ENCODE peak calls at places on chromosomes 7 and 10, in five cellular contexts. W is RCC 7860; E is transverse colon; V is stimulated activated CD4-positive, alpha-beta T cell treated with anti-CD3 and anti-CD28 coated beads, Interleukin-4, amount 100 ng/mL, for 48 hours; L is activated T-helper 1 cell treated with anti-CD3 and anti-CD28 coated beads, Interleukin-12 subunit alpha, Interleukin-12 subunit beta, Interleukin-2, Interleukin-4 antibody, amounts not matched to agents 30 ng/mL and 10 ng/mL and 1 ng/mL, durations not matched to agents 14 hours and 24 hours and 36 hours. K is an unnamed sample.

GRCh38 chr10:123800299-123800698 is 91.3 kb downstream of the CPXM2 start:
- DNase-seq in W (no peak), L (no peak), V (no peak), E (no peak), K (no peak)

GRCh38 chr7:66679633-66679980 is 50.9 kb downstream of the KCTD7 start:
- DNase-seq in E (no peak), V (no peak), W (no peak), L (no peak), K (no peak)

GRCh38 chr10:10677479-10677878 is 340.2 kb upstream of the CELF2 start:
- DNase-seq in V (peak; percentile 28), W (peak; percentile 10), E (peak; percentile 55), L (no peak), K (peak; percentile 14)

GRCh38 chr7:27128034-27128433 is 2.5 kb downstream of the HOXA4 start:
- DNase-seq in E (no peak), V (no peak), W (no peak), L (no peak), K (no peak)

GRCh38 chr7:108308276-108308675 is 148.0 kb downstream of the NRCAM start:
- DNase-seq in W (no peak), V (no peak), E (no peak), L (no peak), K (no peak)

GRCh38 chr7:27964840-27965239 is 215.8 kb downstream of the JAZF1 start:
- DNase-seq in L (no peak), V (no peak), E (no peak), W (no peak), K (no peak)

GRCh38 chr7:152674860-152675760 is 831 bp downstream of the XRCC2 start:
- DNase-seq in W (peak; percentile 23), V (peak; percentile 15), E (no peak), L (peak; percentile 12), K (peak; percentile 10)

GRCh38 chr10:98168147-98168546 is 33.7 kb downstream of the R3HCC1L start:
- DNase-seq in E (no peak), W (no peak), L (no peak), V (no peak), K (no peak)

GRCh38 chr10:132867801-132868644 is 74.3 kb downstream of the CFAP46 start:
- DNase-seq in V (no peak), L (no peak), E (peak; percentile 1), W (no peak), K (peak; percentile 7)

GRCh38 chr10:101529720-101530553 is 58.1 kb downstream of the POLL start:
- DNase-seq in V (no peak), W (no peak), E (no peak), L (no peak), K (no peak)

GRCh38 chr10:88915781-88916180 is 35.7 kb downstream of the STAMBPL1 start:
- DNase-seq in W (no peak), V (no peak), E (no peak), L (no peak), K (no peak)

GRCh38 chr10:13806419-13806818 is 219.7 kb downstream of the PRPF18 start:
- DNase-seq in V (no peak), W (no peak), L (no peak), E (no peak), K (no peak)

GRCh38 chr7:24982917-24983316 is 2.9 kb upstream of the OSBPL3 start:
- DNase-seq in W (no peak), E (no peak), V (no peak), L (no peak), K (no peak)

GRCh38 chr10:12844796-12845524 is 156.6 kb downstream of the CCDC3 start:
- DNase-seq in V (no peak), W (peak; percentile 81), E (no peak), L (no peak), K (no peak)

GRCh38 chr7:142063551-142064442 is 47.7 kb upstream of the MGAM2 start:
- DNase-seq in L (no peak), E (no peak), W (no peak), V (no peak), K (no peak)

GRCh38 chr7:65980478-65981250 is 1.3 kb downstream of the GUSB start:
- DNase-seq in L (peak; percentile 59), E (peak; percentile 55), V (peak; percentile 31), W (peak; percentile 74), K (no peak)

GRCh38 chr10:113131611-113132330 is 181.7 kb downstream of the TCF7L2 start:
- DNase-seq in W (peak; percentile 24), L (no peak), V (no peak), E (no peak), K (no peak)

GRCh38 chr7:7529328-7529727 is 6.3 kb downstream of the COL28A1 start:
- DNase-seq in V (no peak), L (no peak), W (no peak), E (no peak), K (no peak)

GRCh38 chr10:76523215-76523614 is 1091.8 kb downstream of the LRMDA start:
- DNase-seq in W (no peak), L (no peak), V (no peak), E (no peak), K (no peak)

GRCh38 chr10:110721406-110722038 is 77.4 kb downstream of the RBM20 start:
- DNase-seq in E (no peak), W (no peak), L (no peak), V (no peak), K (no peak)

GRCh38 chr7:46830-47140 is 145.6 kb upstream of the FAM20C start:
- DNase-seq in W (no peak), L (no peak), V (no peak), E (peak; percentile 2), K (no peak)

GRCh38 chr10:86189891-86190290 is 176.7 kb downstream of the GRID1 start:
- DNase-seq in L (no peak), E (no peak), V (no peak), W (no peak), K (no peak)

GRCh38 chr7:14195896-14196295 is 206.4 kb upstream of the ETV1 start:
- DNase-seq in E (no peak), V (no peak), W (no peak), L (no peak), K (no peak)

GRCh38 chr7:138891446-138891810 is 89.8 kb downstream of the KIAA1549 start:
- DNase-seq in V (no peak), L (no peak), W (no peak), E (no peak), K (no peak)

GRCh38 chr10:11197266-11197712 is 179.6 kb downstream of the CELF2 start:
- DNase-seq in E (peak; percentile 53), W (no peak), V (no peak), L (no peak), K (no peak)

GRCh38 chr7:139887895-139888518 is 58.9 kb downstream of the TBXAS1 start:
- DNase-seq in W (no peak), L (no peak), E (no peak), V (no peak), K (no peak)

GRCh38 chr7:2309889-2310331 is 4.3 kb downstream of the SNX8 start:
- DNase-seq in V (no peak), W (peak; percentile 93), L (no peak), E (no peak), K (no peak)

GRCh38 chr7:55464422-55464821 is 99.3 kb downstream of the LANCL2 start:
- DNase-seq in V (no peak), L (no peak), E (no peak), W (no peak), K (no peak)

GRCh38 chr10:132786529-132787252 is 744 bp upstream of the NKX6-2 start:
- DNase-seq in E (no peak), W (no peak), L (no peak), V (no peak), K (no peak)

GRCh38 chr7:151806204-151806603 is 70.7 kb downstream of the PRKAG2 start:
- DNase-seq in E (no peak), W (no peak), L (no peak), V (no peak), K (no peak)

GRCh38 chr7:100467638-100468373 is 3.7 kb upstream of the SPACDR start:
- DNase-seq in V (no peak), L (no peak), W (no peak), E (no peak), K (no peak)

GRCh38 chr7:618539-619355 is 99.1 kb upstream of the PDGFA start:
- DNase-seq in E (peak; percentile 72), V (no peak), L (peak; percentile 71), W (no peak), K (no peak)

GRCh38 chr10:84348860-84349259 is 20.5 kb downstream of the CCSER2 start:
- DNase-seq in L (no peak), V (no peak), E (no peak), W (peak; percentile 35), K (no peak)

GRCh38 chr7:30598121-30598876 is 3.6 kb downstream of the GARS1 start:
- DNase-seq in E (no peak), W (no peak), L (no peak), V (no peak), K (no peak)

GRCh38 chr7:2774935-2775334 is 69.2 kb downstream of the GNA12 start:
- DNase-seq in L (no peak), W (no peak), V (no peak), E (no peak), K (no peak)

K was measured in progenitor cell of endocrine pancreas.